ENCODE peak calls at places on chromosomes 11 and 22, in five cellular contexts. X is hypothalamus, T is psoas muscle, E is EH, M is EL. O is an unnamed sample.

GRCh38 chr22:42156597-42156996 is 26.0 kb upstream of the CYP2D6 start:
- DNase-seq in E (no peak), T (no peak), M (no peak), X (no peak), O (no peak)

GRCh38 chr11:118609380-118610219 is 2.2 kb downstream of the PHLDB1 start:
- DNase-seq in E (peak), X (no peak), T (no peak), M (peak), O (no peak)

GRCh38 chr11:87038235-87038960 is 664 bp downstream of the TMEM135 start:
- DNase-seq in X (no peak), M (peak), E (peak), T (no peak), O (no peak)

GRCh38 chr11:69287968-69288882 is 5.7 kb upstream of the MYEOV start:
- DNase-seq in E (no peak), T (peak), M (no peak), X (no peak), O (no peak)

GRCh38 chr11:128745296-128746183 is 51.7 kb downstream of the FLI1 start:
- DNase-seq in X (no peak), M (no peak), E (peak), T (no peak), O (no peak)

GRCh38 chr22:40044870-40045834 is 50.4 kb downstream of the FAM83F start:
- DNase-seq in E (peak), X (no peak), M (peak), T (peak), O (peak)

GRCh38 chr22:50620861-50621490 is 7.0 kb downstream of the ARSA start:
- DNase-seq in E (no peak), M (no peak), X (no peak), T (peak), O (no peak)

GRCh38 chr11:67320011-67320410 is 16.7 kb downstream of the SSH3 start:
- DNase-seq in T (no peak), M (no peak), E (peak), X (no peak), O (no peak)

GRCh38 chr22:49182416-49182815 is 645.3 kb downstream of the BRD1 start:
- DNase-seq in X (no peak), E (no peak), T (peak), M (no peak), O (no peak)

GRCh38 chr22:49197986-49198704 is 629.5 kb downstream of the BRD1 start:
- DNase-seq in M (no peak), T (no peak), X (no peak), E (no peak), O (no peak)

GRCh38 chr11:40104941-40105550 is 1354.4 kb downstream of the LRRC4C start:
- DNase-seq in X (no peak), M (no peak), T (no peak), E (no peak), O (no peak)

GRCh38 chr22:49518436-49518970 is 309.2 kb downstream of the BRD1 start:
- DNase-seq in E (no peak), M (no peak), X (no peak), T (no peak), O (no peak)

GRCh38 chr11:60377737-60378136 is 595 bp upstream of the MS4A7 start:
- DNase-seq in T (peak), M (no peak), E (no peak), X (no peak), O (peak)

GRCh38 chr11:30876656-30877371 is 290.7 kb upstream of the MPPED2 start:
- DNase-seq in X (no peak), E (no peak), T (no peak), M (no peak), O (no peak)

GRCh38 chr11:126700773-126701554 is 299.6 kb downstream of the KIRREL3 start:
- DNase-seq in E (no peak), M (no peak), T (no peak), X (no peak), O (no peak)

GRCh38 chr11:61945191-61945590 is 5.0 kb upstream of the BEST1 start:
- DNase-seq in E (no peak), X (no peak), M (no peak), T (no peak), O (no peak)

GRCh38 chr11:69326622-69327219 is 32.8 kb downstream of the MYEOV start:
- DNase-seq in E (no peak), X (no peak), T (no peak), M (no peak), O (no peak)

GRCh38 chr11:32489464-32489863 is 54.1 kb upstream of the WT1 start:
- DNase-seq in M (no peak), T (no peak), X (no peak), E (no peak), O (no peak)

GRCh38 chr11:23725752-23726151 is 771.1 kb upstream of the LUZP2 start:
- DNase-seq in E (peak), X (no peak), T (no peak), M (peak), O (no peak)

GRCh38 chr22:22877523-22878210 is 9.9 kb upstream of the IGLL5 start:
- DNase-seq in T (no peak), E (peak), X (no peak), M (peak), O (peak)

GRCh38 chr11:130216221-130216550 is 56.6 kb downstream of the ST14 start:
- DNase-seq in M (no peak), X (no peak), T (no peak), E (no peak), O (no peak)

GRCh38 chr11:77525455-77526091 is 51.7 kb upstream of the PAK1 start:
- DNase-seq in M (no peak), T (no peak), E (no peak), X (no peak), O (no peak)

GRCh38 chr22:47940211-47940610 is 1177.8 kb downstream of the TBC1D22A start:
- DNase-seq in E (no peak), X (no peak), T (no peak), M (no peak), O (no peak)

GRCh38 chr11:3849297-3849874 is 6.1 kb upstream of the STIM1 start:
- DNase-seq in E (peak), T (no peak), X (no peak), M (peak), O (no peak)

GRCh38 chr11:66226111-66226510 is 42.3 kb upstream of the RAB1B start:
- DNase-seq in M (no peak), T (no peak), E (no peak), X (no peak), O (no peak)

GRCh38 chr11:6129634-6130033 is 22.1 kb downstream of the OR56B4 start:
- DNase-seq in E (no peak), M (no peak), T (no peak), X (no peak), O (no peak)

GRCh38 chr11:2721163-2721935 is 21.6 kb upstream of the KCNQ1OT1 start:
- DNase-seq in T (peak), M (no peak), X (no peak), E (no peak), O (no peak)

GRCh38 chr11:132539590-132540368 is 992.5 kb downstream of the OPCML start:
- DNase-seq in X (no peak), M (no peak), T (no peak), E (no peak), O (no peak)

GRCh38 chr22:45903355-45904149 is 73.4 kb downstream of the WNT7B start:
- DNase-seq in E (peak), M (peak), T (no peak), X (no peak), O (no peak)

GRCh38 chr11:19935507-19935906 is 222.9 kb downstream of the NAV2 start:
- DNase-seq in X (no peak), T (no peak), E (peak), M (peak), O (no peak)

GRCh38 chr22:29798318-29798717 is 31.1 kb downstream of the UQCR10 start:
- DNase-seq in M (no peak), E (no peak), X (no peak), T (peak), O (no peak)

GRCh38 chr11:10451399-10452116 is 3.5 kb upstream of the AMPD3 start:
- DNase-seq in M (no peak), T (no peak), E (no peak), X (no peak), O (no peak)

GRCh38 chr11:60810583-60810982 is 25.4 kb downstream of the MS4A10 start:
- DNase-seq in M (no peak), X (no peak), E (no peak), T (peak), O (no peak)

GRCh38 chr11:75428301-75428724 is 4.7 kb downstream of the KLHL35 start:
- DNase-seq in X (peak), M (peak), E (peak), T (peak), O (peak)

GRCh38 chr11:126115253-126115540 is 52.5 kb upstream of the CDON start:
- DNase-seq in T (peak), E (peak), M (peak), X (no peak), O (no peak)

GRCh38 chr11:94034207-94034606 is 13.1 kb downstream of the HEPHL1 start:
- DNase-seq in E (no peak), M (no peak), X (no peak), T (no peak), O (no peak)